ENCODE peak calls at places on chromosomes 4 and X, in five cellular contexts. E is CD8-positive, alpha-beta T cell; C is mucosa of descending colon; X is cardiac fibroblast; U is glutamatergic neuron. M is an unnamed sample.

GRCh38 chr4:10441512-10441911 is 15.7 kb downstream of the ZNF518B start:
- DNase-seq in C (no peak), X (no peak), U (no peak), E (no peak), M (no peak)

GRCh38 chr4:8113611-8114343 is 44.8 kb downstream of the ABLIM2 start:
- DNase-seq in E (no peak), X (no peak), U (no peak), C (peak), M (no peak)

GRCh38 chr4:37781134-37781455 is 45.4 kb upstream of the PGM2 start:
- DNase-seq in C (no peak), X (no peak), U (no peak), E (no peak), M (no peak)

GRCh38 chrX:119481218-119481875 is 13.1 kb downstream of the SLC25A5 start:
- DNase-seq in U (no peak), C (no peak), E (no peak), X (peak), M (no peak)

GRCh38 chr4:78298618-78299017 is 241.5 kb downstream of the FRAS1 start:
- DNase-seq in U (no peak), X (no peak), C (no peak), E (no peak), M (no peak)

GRCh38 chr4:185738038-185738552 is 73.9 kb downstream of the SORBS2 start:
- DNase-seq in E (no peak), X (peak), C (no peak), U (no peak), M (no peak)

GRCh38 chr4:183335369-183335940 is 13.2 kb upstream of the CLDN24 start:
- DNase-seq in X (peak), C (no peak), E (no peak), U (no peak), M (no peak)

GRCh38 chr4:48968814-48969213 is 17.3 kb upstream of the CWH43 start:
- DNase-seq in E (no peak), X (peak), C (no peak), U (no peak), M (no peak)

GRCh38 chrX:18956322-18957032 is 27.4 kb downstream of the PHKA2 start:
- DNase-seq in U (no peak), E (no peak), C (no peak), X (no peak), M (no peak)

GRCh38 chr4:173834151-173834550 is 304.1 kb upstream of the HAND2 start:
- DNase-seq in C (no peak), U (no peak), X (peak), E (no peak), M (no peak)

GRCh38 chrX:131649741-131650140 is 105.9 kb downstream of the OR13H1 start:
- DNase-seq in C (no peak), U (no peak), E (no peak), X (no peak), M (no peak)

GRCh38 chrX:110119480-110119879 is 116.6 kb downstream of the TMEM164 start:
- DNase-seq in U (no peak), C (no peak), E (no peak), X (no peak), M (no peak)

GRCh38 chrX:110123331-110123782 is 120.4 kb downstream of the TMEM164 start:
- DNase-seq in E (no peak), X (peak), U (peak), C (no peak), M (no peak)

GRCh38 chrX:110131031-110131430 is 128.1 kb downstream of the TMEM164 start:
- DNase-seq in X (no peak), U (peak), C (no peak), E (no peak), M (peak)

GRCh38 chrX:110120025-110120424 is 117.1 kb downstream of the TMEM164 start:
- DNase-seq in U (no peak), X (peak), E (no peak), C (no peak), M (no peak)

DNA sequence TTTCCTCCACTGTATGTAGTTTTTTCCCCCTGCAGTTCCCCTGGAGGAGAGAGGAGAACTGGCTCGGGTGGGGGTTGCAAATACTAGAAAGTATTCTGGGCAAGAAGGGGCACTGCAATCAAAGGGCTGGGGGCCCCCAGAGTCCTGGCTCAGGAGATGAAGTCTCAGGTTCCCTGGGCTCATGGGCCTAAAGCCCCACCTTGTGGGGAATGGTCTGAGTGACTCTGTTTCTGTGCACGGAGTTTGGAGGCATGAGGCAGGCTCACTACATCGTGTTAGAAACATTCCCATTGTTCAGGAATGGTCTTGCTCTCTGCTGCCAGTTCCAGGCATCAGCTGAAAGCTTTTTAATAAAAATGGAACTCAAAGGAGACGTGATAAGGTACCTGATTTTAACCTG is 122.5 kb downstream of the TMEM164 start:
- DNase-seq in X (peak), E (no peak), C (no peak), U (peak), M (peak)
- TF ChIP-seq CTCF in X (peak), E (no peak), C (no peak), U (no peak), M (peak)

DNA sequence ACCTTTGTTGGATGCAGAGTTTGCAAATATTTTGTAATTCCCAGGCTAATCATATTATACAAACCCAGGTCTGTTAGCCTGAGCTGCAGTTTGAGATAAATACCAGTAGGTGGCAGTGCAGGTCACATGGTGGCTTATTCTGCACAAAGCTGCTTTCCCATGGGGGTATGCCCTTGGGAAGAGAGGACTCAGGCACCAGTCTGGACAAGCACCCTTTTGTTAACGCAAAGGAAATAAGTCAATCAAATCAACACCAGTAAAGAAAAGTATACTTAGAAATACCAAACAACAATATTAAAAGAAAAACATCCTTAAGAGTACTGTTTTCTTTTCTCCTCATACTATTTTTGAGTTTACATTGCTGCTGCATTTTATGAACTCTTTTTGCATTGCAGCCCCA is 389.0 kb upstream of the ZFP42 start:
- DNase-seq in E (no peak), X (peak), U (peak), C (peak), M (peak)
- TF ChIP-seq CTCF in E (peak), X (peak), U (peak), C (peak), M (peak)

DNA sequence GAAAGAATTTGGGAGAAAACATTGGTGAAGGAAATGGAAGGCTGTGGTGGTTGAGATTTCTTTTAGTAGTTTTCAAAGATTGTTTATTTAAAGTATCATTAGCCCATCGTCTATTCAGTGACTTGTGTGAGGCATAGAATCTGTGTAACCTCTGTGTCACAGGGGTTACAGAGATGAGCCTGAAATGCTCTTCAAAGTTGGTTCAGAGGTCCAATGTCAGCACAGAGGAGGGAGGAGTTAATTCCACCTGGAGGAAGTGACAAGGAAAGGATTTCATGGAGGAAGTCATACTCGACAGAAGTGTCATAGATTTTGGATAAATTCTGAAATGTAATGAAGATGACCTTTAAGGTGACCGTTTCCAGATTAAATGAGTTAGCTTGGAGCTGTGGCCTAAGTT is 8.2 kb downstream of the MAOA start:
- DNase-seq in C (no peak), E (no peak), X (no peak), U (no peak), M (no peak)
- TF ChIP-seq CTCF in C (no peak), E (no peak), X (no peak), U (no peak), M (no peak)

GRCh38 chr4:4376074-4376473 is 10.8 kb upstream of the NSG1 start:
- DNase-seq in U (no peak), X (no peak), E (no peak), C (no peak), M (no peak)
- TF ChIP-seq CTCF in U (no peak), X (no peak), E (no peak), C (no peak), M (no peak)